ENCODE peak calls at places on chromosomes 13 and 19, in eight cellular contexts. S is GM06990; X is coronary artery; C is A549; Q is ascending aorta; O is CD8-positive, alpha-beta T cell; V is upper lobe of right lung; Z is type B pancreatic cell. Y is an unnamed sample.
A peak's percentile ranks its signal among the peaks of the same experiment; 100 is the strongest.

GRCh38 chr13:30572859-30573275 is 44.9 kb upstream of the USPL1 start:
- DNase-seq in Z (no peak), O (peak; percentile 12), V (no peak), X (no peak), Q (no peak), S (no peak), C (peak; percentile 45), Y (peak; percentile 42)

GRCh38 chr19:28239270-28239669 is 973.7 kb downstream of the UQCRFS1 start:
- DNase-seq in Q (no peak), V (no peak), Z (no peak), C (peak; percentile 31), X (no peak), O (no peak), S (no peak), Y (no peak)

GRCh38 chr13:98775844-98776598 is 23.5 kb upstream of the SLC15A1 start:
- DNase-seq in Z (no peak), V (no peak), O (no peak), S (no peak), Q (no peak), C (peak; percentile 97), X (no peak), Y (no peak)

GRCh38 chr13:39023761-39024160 is 14.1 kb downstream of the PROSER1 start:
- DNase-seq in O (no peak), Z (no peak), X (no peak), V (no peak), Q (no peak), S (no peak), C (no peak), Y (no peak)

GRCh38 chr13:40863723-40864122 is 74.3 kb downstream of the SLC25A15 start:
- DNase-seq in Z (no peak), O (no peak), C (no peak), Q (no peak), S (no peak), V (no peak), X (no peak), Y (no peak)

GRCh38 chr13:41696163-41697003 is 239.0 kb downstream of the RGCC start:
- DNase-seq in O (no peak), Z (no peak), C (peak; percentile 90), X (no peak), S (no peak), Q (no peak), V (no peak), Y (no peak)

GRCh38 chr19:44737238-44738160 is 11.0 kb upstream of the BCL3 start:
- DNase-seq in O (no peak), V (no peak), C (peak; percentile 99), Q (no peak), X (no peak), Z (no peak), S (peak; percentile 56), Y (no peak)

GRCh38 chr19:18377026-18377425 is 8.9 kb upstream of the GDF15 start:
- DNase-seq in V (no peak), Z (no peak), X (no peak), Q (no peak), C (peak; percentile 79), S (no peak), O (no peak), Y (no peak)

GRCh38 chr19:3638208-3639193 is 11.9 kb upstream of the CACTIN start:
- DNase-seq in V (no peak), Q (no peak), Z (no peak), C (no peak), O (no peak), X (no peak), S (no peak), Y (no peak)

GRCh38 chr13:24727731-24728601 is 36.0 kb upstream of the RNF17 start:
- DNase-seq in O (peak; percentile 73), V (no peak), Z (no peak), X (peak; percentile 72), Q (no peak), S (peak; percentile 57), C (peak; percentile 84), Y (peak; percentile 88)

GRCh38 chr13:78827471-78827870 is 168.5 kb upstream of the OBI1 start:
- DNase-seq in Q (no peak), Z (no peak), X (no peak), O (no peak), C (peak; percentile 0), S (no peak), V (no peak), Y (no peak)

GRCh38 chr19:383040-383439 is 25.9 kb downstream of the C2CD4C start:
- DNase-seq in V (peak; percentile 46), Z (no peak), X (no peak), Q (no peak), S (no peak), O (no peak), C (no peak), Y (no peak)

GRCh38 chr19:2976609-2977000 is 759 bp upstream of the TLE6 start:
- DNase-seq in O (no peak), V (no peak), Q (no peak), C (no peak), S (no peak), Z (no peak), X (no peak), Y (no peak)

GRCh38 chr19:51294211-51294976 is 17.1 kb upstream of the IGLON5 start:
- DNase-seq in C (no peak), Z (no peak), Q (no peak), O (no peak), X (no peak), S (no peak), V (no peak), Y (no peak)

GRCh38 chr19:45339629-45340028 is 921 bp upstream of the KLC3 start:
- DNase-seq in V (no peak), C (no peak), S (no peak), Z (no peak), O (no peak), X (no peak), Q (no peak), Y (no peak)

GRCh38 chr19:42179501-42179817 is 38.0 kb downstream of the DEDD2 start:
- DNase-seq in C (no peak), V (no peak), X (no peak), O (no peak), S (no peak), Z (no peak), Q (no peak), Y (no peak)
- TF ChIP-seq CTCF in C (no peak), V (no peak), X (no peak), O (no peak), S (no peak), Z (no peak), Q (no peak), Y (no peak)

DNA sequence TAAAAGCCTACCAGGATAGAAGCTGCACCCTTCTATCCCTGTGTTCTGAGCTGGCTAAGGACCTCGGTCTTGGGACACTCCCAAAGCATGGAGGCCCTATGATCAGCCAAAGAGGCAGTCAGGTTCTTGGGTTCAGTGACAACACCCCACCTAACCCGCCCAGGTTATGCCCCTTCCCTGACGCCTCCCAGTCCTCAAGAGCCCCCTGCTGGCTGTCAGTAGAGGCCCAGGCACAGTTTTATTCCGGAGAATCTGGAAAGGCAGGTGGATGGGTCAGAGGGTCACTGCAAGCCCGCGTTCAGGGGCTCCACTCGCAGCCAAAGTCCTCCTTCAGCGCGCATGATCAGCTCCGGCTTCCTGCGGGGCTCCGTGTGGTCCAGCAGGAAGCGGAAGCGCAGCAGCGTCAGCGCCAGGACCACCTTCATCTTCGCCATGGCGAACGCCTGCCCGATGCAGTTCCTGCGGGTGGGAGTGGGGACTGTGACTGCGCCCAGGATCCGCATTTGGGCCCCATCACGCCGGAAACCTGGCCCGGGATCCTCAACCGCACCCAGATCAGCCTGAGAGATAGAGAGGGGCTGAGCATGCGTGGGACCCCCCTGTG is 22.3 kb downstream of the OR10H3 start:
- DNase-seq in X (no peak), C (peak; percentile 18), Z (no peak), Q (no peak), S (no peak), V (no peak), O (no peak), Y (no peak)
- TF ChIP-seq CTCF in X (no peak), C (peak; percentile 26), Z (no peak), Q (no peak), S (peak; percentile 45), V (no peak), O (no peak), Y (peak; percentile 15)

GRCh38 chr13:110811008-110811720 is 97.7 kb downstream of the ING1 start:
- DNase-seq in V (no peak), S (no peak), Z (no peak), O (no peak), X (no peak), C (no peak), Q (no peak), Y (no peak)

GRCh38 chr13:110813646-110814624 is 100.4 kb downstream of the ING1 start:
- DNase-seq in X (no peak), O (no peak), Z (no peak), S (no peak), C (peak; percentile 12), Q (no peak), V (peak; percentile 26), Y (no peak)

GRCh38 chr13:110812869-110813645 is 99.6 kb downstream of the ING1 start:
- DNase-seq in O (no peak), Q (no peak), C (no peak), Z (no peak), V (peak; percentile 42), S (no peak), X (no peak), Y (no peak)

GRCh38 chr13:110811751-110812110 is 98.2 kb downstream of the ING1 start:
- DNase-seq in V (no peak), S (no peak), C (no peak), O (no peak), Z (no peak), X (no peak), Q (no peak), Y (no peak)

DNA sequence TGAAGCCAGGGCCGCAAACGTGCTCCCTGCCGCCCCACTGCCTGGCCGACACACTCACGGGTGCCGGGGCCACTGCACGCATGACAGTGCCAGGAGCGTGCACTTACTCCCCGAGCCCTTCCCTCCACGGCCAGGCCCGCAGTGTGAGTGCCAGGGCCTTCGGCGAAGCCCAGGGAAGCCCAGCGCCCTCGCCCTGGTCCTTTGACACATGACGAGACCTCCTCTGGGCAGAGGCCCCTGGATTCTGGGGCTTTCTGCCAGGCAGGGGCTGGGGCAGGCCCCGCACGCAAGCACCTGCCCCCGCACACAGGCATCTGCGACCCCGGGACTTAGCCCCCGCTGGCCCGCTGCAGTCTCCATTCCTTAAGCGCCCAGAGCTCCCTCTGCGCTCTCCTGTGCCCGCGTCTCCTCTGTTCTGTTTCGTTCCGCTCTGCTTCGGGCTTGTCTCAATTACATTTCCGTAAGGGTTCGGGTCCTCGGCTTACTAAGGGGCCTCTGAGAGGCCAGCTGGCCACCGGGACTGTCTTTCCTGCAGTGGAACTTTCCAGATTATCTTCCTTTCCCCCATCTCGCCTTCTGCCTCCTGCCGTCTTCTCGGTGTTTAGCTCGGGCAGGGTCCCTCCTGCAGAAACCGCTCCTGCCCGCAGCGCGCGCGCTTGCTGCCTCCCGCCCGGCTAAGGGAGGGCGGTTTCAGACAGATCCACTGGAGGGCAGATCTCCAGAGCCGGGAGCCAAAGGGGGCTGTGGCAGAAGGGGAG is 98.8 kb downstream of the ING1 start:
- DNase-seq in S (no peak), X (no peak), Z (no peak), O (no peak), V (peak; percentile 56), C (no peak), Q (no peak), Y (no peak)
- TF ChIP-seq CTCF in S (no peak), X (no peak), Z (no peak), O (no peak), V (peak; percentile 10), C (no peak), Q (no peak), Y (no peak)

DNA sequence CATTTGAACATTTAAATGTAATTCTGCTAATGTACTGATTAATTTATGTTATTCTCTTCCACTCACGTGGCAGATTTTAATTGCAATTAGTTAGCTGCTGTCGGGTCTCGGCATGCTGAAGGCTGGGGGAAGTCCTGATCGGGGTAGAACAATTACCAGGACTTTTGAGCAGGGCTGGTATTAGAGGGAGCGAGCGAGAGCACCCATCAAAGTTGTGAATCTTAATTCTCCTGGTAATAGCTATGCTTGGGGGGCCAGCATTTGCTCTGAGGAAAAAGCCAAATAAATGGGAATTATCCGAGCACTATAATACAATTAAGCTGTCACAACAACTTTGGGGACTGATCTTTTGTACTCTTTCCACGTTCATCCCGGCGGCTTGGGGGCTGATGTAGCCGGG is 136.8 kb upstream of the TMTC4 start:
- DNase-seq in S (no peak), C (no peak), X (no peak), O (no peak), Q (no peak), V (no peak), Z (no peak), Y (no peak)
- TF ChIP-seq CTCF in S (no peak), C (no peak), X (no peak), O (no peak), Q (no peak), V (no peak), Z (no peak), Y (no peak)

Y was measured in GM20000.